ENCODE peak calls at places on chromosomes 6 and 20, in four cellular contexts. One of them, this sample, is unnamed. For H3K27me3, the result is how much of the 10 kb centered on the place peaks cover.

GRCh38 chr6:169287675-169288074 is 34.0 kb upstream of the THBS2 start:
- DNase-seq in K562: no peak
- DNase-seq in HepG2: no peak
- DNase-seq in HCT116: no peak
- DNase-seq in this sample: no peak

GRCh38 chr6:56902551-56903464 is 52.1 kb upstream of the BEND6 start:
- DNase-seq in K562: peak
- DNase-seq in HepG2: peak
- DNase-seq in HCT116: no peak
- DNase-seq in this sample: no peak

GRCh38 chr6:36678488-36679042 is at the start of gene CDKN1A:
- DNase-seq in K562: peak
- DNase-seq in HepG2: peak
- DNase-seq in HCT116: peak
- DNase-seq in this sample: no peak

GRCh38 chr20:24208652-24209051 is 220.1 kb upstream of the GGTLC1 start:
- DNase-seq in K562: no peak
- DNase-seq in HepG2: peak
- DNase-seq in HCT116: no peak
- DNase-seq in this sample: no peak

GRCh38 chr20:59495894-59496510 is 108.3 kb upstream of the PHACTR3 start:
- DNase-seq in K562: peak
- DNase-seq in HepG2: peak
- DNase-seq in HCT116: peak
- DNase-seq in this sample: no peak

GRCh38 chr20:34943808-34944568 is 11.6 kb downstream of the GSS start:
- DNase-seq in K562: no peak
- DNase-seq in HepG2: no peak
- DNase-seq in HCT116: peak
- DNase-seq in this sample: no peak

GRCh38 chr6:139457482-139457881 is 83.0 kb upstream of the CITED2 start:
- DNase-seq in K562: no peak
- DNase-seq in HepG2: no peak
- DNase-seq in HCT116: no peak
- DNase-seq in this sample: no peak

GRCh38 chr6:44569931-44570385 is 182.5 kb downstream of the CDC5L start:
- DNase-seq in K562: no peak
- DNase-seq in HepG2: no peak
- DNase-seq in HCT116: no peak
- DNase-seq in this sample: no peak

GRCh38 chr6:1917628-1918371 is 308.1 kb downstream of the FOXC1 start:
- DNase-seq in K562: no peak
- DNase-seq in HepG2: peak
- DNase-seq in HCT116: peak
- DNase-seq in this sample: peak

GRCh38 chr6:114342086-114342825 is 567 bp downstream of the HS3ST5 start:
- DNase-seq in K562: no peak
- DNase-seq in HepG2: no peak
- DNase-seq in HCT116: no peak
- DNase-seq in this sample: no peak

GRCh38 chr6:110746680-110747079 is 68.6 kb downstream of the CDK19 start:
- DNase-seq in K562: no peak
- DNase-seq in HepG2: peak
- DNase-seq in HCT116: no peak
- DNase-seq in this sample: no peak

GRCh38 chr20:47971321-47971781 is 186.1 kb upstream of the SULF2 start:
- DNase-seq in K562: no peak
- DNase-seq in HepG2: no peak
- DNase-seq in HCT116: no peak
- DNase-seq in this sample: no peak

GRCh38 chr6:147167576-147168461 is 36.4 kb upstream of the STXBP5 start:
- DNase-seq in K562: no peak
- DNase-seq in HepG2: no peak
- DNase-seq in HCT116: no peak
- DNase-seq in this sample: no peak

GRCh38 chr20:9079038-9079731 is 10.3 kb downstream of the PLCB4 start:
- DNase-seq in K562: no peak
- DNase-seq in HepG2: no peak
- DNase-seq in HCT116: no peak
- DNase-seq in this sample: no peak

GRCh38 chr6:5084787-5085637 is at the start of gene PPP1R3G:
- DNase-seq in K562: peak
- DNase-seq in HepG2: no peak
- DNase-seq in HCT116: no peak
- DNase-seq in this sample: no peak

GRCh38 chr20:51587145-51587544 is 44.6 kb upstream of the NFATC2 start:
- DNase-seq in K562: no peak
- DNase-seq in HepG2: no peak
- DNase-seq in HCT116: no peak
- DNase-seq in this sample: no peak
- TF ChIP-seq TCF7L2 in K562: no peak
- TF ChIP-seq TCF7L2 in HepG2: no peak
- TF ChIP-seq TCF7L2 in HCT116: no peak
- TF ChIP-seq TCF7L2 in this sample: no peak

GRCh38 chr6:148749678-148750077 is 2.8 kb downstream of the UST start:
- DNase-seq in K562: no peak
- DNase-seq in HepG2: no peak
- DNase-seq in HCT116: no peak
- DNase-seq in this sample: no peak
- H3K27me3 ChIP-seq in K562: under half
- H3K27me3 ChIP-seq in HepG2: half or more
- H3K27me3 ChIP-seq in HCT116: under half
- H3K27me3 ChIP-seq in this sample: under half

GRCh38 chr6:31769684-31770371 is 7.3 kb downstream of the VWA7 start:
- DNase-seq in K562: peak
- DNase-seq in HepG2: peak
- DNase-seq in HCT116: peak
- DNase-seq in this sample: no peak
- TF ChIP-seq TCF7L2 in K562: no peak
- TF ChIP-seq TCF7L2 in HepG2: no peak
- TF ChIP-seq TCF7L2 in HCT116: no peak
- TF ChIP-seq TCF7L2 in this sample: no peak

GRCh38 chr20:57785720-57786119 is 75.9 kb upstream of the PMEPA1 start:
- DNase-seq in K562: no peak
- DNase-seq in HepG2: no peak
- DNase-seq in HCT116: no peak
- DNase-seq in this sample: no peak

GRCh38 chr20:57783196-57783595 is 73.4 kb upstream of the PMEPA1 start:
- DNase-seq in K562: no peak
- DNase-seq in HepG2: no peak
- DNase-seq in HCT116: no peak
- DNase-seq in this sample: no peak

GRCh38 chr20:57782631-57783041 is 72.8 kb upstream of the PMEPA1 start:
- DNase-seq in K562: no peak
- DNase-seq in HepG2: no peak
- DNase-seq in HCT116: no peak
- DNase-seq in this sample: no peak

GRCh38 chr20:57785061-57785460 is 75.2 kb upstream of the PMEPA1 start:
- DNase-seq in K562: no peak
- DNase-seq in HepG2: no peak
- DNase-seq in HCT116: no peak
- DNase-seq in this sample: no peak

DNA sequence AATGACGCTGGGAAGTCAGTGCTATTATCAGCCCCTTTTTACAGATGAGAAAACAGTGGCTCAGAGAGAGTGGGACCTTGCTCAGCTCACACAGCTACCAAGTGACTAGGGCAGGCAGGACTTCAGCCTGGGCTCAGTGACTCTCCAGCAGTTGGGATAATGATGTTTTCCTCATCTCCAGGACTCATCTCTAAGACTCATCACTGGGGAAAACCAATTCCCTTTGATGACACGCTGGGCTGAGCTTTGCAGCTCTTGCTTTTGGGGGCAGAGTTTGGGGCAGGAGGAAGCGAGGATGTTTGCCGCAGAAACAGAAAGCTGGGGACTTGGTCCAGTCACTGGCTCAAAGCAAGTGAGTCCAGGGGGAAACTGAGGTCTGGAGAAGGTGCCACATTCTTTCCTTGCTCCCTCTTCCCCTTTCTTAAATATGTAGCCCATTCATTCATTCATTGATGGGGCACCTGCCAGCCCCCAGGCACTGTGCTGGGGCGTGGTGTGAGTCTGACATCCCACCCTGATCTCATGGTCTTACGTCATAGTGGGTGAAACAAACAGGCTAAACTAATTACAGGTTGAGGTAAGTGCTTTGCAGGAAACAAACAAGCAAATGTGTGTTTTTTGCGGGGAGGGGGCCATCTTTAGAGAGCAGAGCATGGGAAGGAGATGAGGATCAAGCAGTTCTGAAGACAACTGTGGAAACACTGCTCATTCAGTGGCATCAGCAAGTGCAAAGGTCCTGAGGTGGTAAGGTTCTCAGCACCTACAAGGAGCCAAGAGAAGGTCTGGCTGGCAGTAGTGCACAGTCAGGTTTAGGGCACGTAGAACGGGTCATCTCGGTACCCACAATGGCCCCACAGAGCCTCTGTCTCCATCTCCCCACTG is 74.4 kb upstream of the PMEPA1 start:
- DNase-seq in K562: no peak
- DNase-seq in HepG2: no peak
- DNase-seq in HCT116: no peak
- DNase-seq in this sample: no peak
- H3K27me3 ChIP-seq in K562: under half
- H3K27me3 ChIP-seq in HepG2: under half
- H3K27me3 ChIP-seq in HCT116: under half
- H3K27me3 ChIP-seq in this sample: under half

DNA sequence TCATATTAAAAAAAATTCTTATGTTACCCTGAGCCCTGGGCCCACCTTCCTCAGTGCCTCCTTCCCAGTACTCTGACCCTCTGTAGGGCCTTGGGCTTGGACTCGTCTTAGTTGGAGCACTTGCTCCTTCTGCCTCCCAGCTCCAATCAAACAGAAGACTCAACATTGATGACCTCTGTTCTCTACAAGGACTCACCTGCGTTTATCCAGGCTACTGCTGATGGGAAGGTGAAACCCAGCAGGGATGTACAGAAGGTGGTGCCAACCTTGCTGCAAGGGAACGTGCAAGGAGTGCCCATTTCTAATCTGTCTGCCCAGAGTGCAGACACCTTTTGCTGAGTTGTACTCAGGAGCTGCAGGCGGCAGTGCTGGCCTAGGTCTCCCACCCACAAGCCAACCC is 38.9 kb downstream of the FYN start:
- DNase-seq in K562: no peak
- DNase-seq in HepG2: no peak
- DNase-seq in HCT116: no peak
- DNase-seq in this sample: no peak
- TF ChIP-seq TCF7L2 in K562: no peak
- TF ChIP-seq TCF7L2 in HepG2: no peak
- TF ChIP-seq TCF7L2 in HCT116: no peak
- TF ChIP-seq TCF7L2 in this sample: no peak

DNA sequence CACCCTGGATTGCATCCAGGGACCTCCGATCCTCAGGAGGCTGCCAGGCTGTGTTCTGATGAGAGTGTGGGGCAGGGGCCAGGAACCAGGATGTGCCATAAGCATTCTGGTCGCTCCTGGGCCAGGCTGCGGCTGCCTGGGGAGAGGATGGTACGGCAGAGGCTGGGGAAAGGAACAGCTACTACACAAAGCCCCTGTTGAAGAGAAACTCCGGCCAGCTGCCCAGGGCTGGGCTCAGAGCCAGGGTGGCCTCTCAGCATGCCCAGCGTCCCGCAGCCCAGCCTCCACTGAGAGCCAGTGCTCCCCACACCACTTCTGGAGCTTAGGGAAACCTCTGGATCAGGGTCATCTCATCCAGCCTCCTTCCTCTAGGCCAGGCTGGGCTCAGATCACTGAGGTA is 21.7 kb upstream of the OCSTAMP start:
- DNase-seq in K562: no peak
- DNase-seq in HepG2: no peak
- DNase-seq in HCT116: no peak
- DNase-seq in this sample: no peak
- H3K27me3 ChIP-seq in K562: under half
- H3K27me3 ChIP-seq in HepG2: under half
- H3K27me3 ChIP-seq in HCT116: under half
- H3K27me3 ChIP-seq in this sample: under half

GRCh38 chr6:87279051-87279595 is 43.3 kb upstream of the SMIM8 start:
- DNase-seq in K562: no peak
- DNase-seq in HepG2: no peak
- DNase-seq in HCT116: no peak
- DNase-seq in this sample: no peak

GRCh38 chr6:87277123-87277522 is 45.3 kb upstream of the SMIM8 start:
- DNase-seq in K562: no peak
- DNase-seq in HepG2: peak
- DNase-seq in HCT116: no peak
- DNase-seq in this sample: no peak

GRCh38 chr6:87282743-87283142 is 39.6 kb upstream of the SMIM8 start:
- DNase-seq in K562: no peak
- DNase-seq in HepG2: no peak
- DNase-seq in HCT116: no peak
- DNase-seq in this sample: no peak

GRCh38 chr6:87283461-87283860 is 38.9 kb upstream of the SMIM8 start:
- DNase-seq in K562: no peak
- DNase-seq in HepG2: no peak
- DNase-seq in HCT116: no peak
- DNase-seq in this sample: no peak

DNA sequence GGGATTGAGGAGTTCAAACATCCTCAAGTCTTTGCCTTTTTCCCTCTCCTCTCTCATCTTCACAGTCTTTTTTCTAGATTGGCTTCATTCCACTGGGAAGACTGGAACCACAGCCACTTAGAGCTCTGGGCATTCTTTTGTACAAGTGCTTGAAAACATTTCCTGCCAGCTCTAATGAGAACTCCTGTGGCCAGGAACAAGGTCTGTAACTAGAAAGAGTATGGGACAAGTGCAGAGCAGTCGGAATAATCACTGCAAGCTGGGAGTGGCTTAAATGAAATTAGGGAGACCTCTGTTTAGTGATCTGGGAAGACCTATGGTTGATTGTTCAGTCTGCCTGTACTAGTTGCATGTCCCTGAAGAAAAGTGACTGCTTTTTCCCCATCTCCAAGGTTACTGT is 41.0 kb upstream of the SMIM8 start:
- DNase-seq in K562: no peak
- DNase-seq in HepG2: no peak
- DNase-seq in HCT116: no peak
- DNase-seq in this sample: no peak
- TF ChIP-seq TCF7L2 in K562: no peak
- TF ChIP-seq TCF7L2 in HepG2: no peak
- TF ChIP-seq TCF7L2 in HCT116: no peak
- TF ChIP-seq TCF7L2 in this sample: no peak

GRCh38 chr6:150018846-150019580 is 6.3 kb downstream of the RAET1L start:
- DNase-seq in K562: no peak
- DNase-seq in HepG2: no peak
- DNase-seq in HCT116: no peak
- DNase-seq in this sample: no peak
- H3K27me3 ChIP-seq in K562: under half
- H3K27me3 ChIP-seq in HepG2: under half
- H3K27me3 ChIP-seq in HCT116: under half
- H3K27me3 ChIP-seq in this sample: under half

This sample was measured in Panc1.